ENCODE peak calls at places on chromosomes 16 and 17, in ten cellular contexts. One of them, this sample, is unnamed.

GRCh38 chr17:72338847-72339790 is 218.3 kb downstream of the SOX9 start:
- DNase-seq in upper lobe of left lung: no peak
- DNase-seq in HCT116: peak; percentile 91
- DNase-seq in suprapubic skin: no peak
- DNase-seq in GM23338: no peak
- DNase-seq in breast epithelium: no peak
- DNase-seq in spleen: no peak
- DNase-seq in esophagus muscularis mucosa: no peak
- DNase-seq in stomach: no peak
- DNase-seq in HepG2: peak; percentile 97
- DNase-seq in this sample: peak; percentile 79

GRCh38 chr16:87965417-87965816 is 14.2 kb downstream of the BANP start:
- DNase-seq in spleen: no peak
- DNase-seq in suprapubic skin: no peak
- DNase-seq in HCT116: no peak
- DNase-seq in breast epithelium: no peak
- DNase-seq in esophagus muscularis mucosa: no peak
- DNase-seq in HepG2: no peak
- DNase-seq in stomach: no peak
- DNase-seq in upper lobe of left lung: no peak
- DNase-seq in GM23338: peak; percentile 55
- DNase-seq in this sample: no peak

GRCh38 chr17:77373298-77374169 is 232.8 kb downstream of the SEC14L1 start:
- DNase-seq in breast epithelium: no peak
- DNase-seq in HCT116: no peak
- DNase-seq in HepG2: no peak
- DNase-seq in stomach: peak; percentile 44
- DNase-seq in esophagus muscularis mucosa: no peak
- DNase-seq in GM23338: peak; percentile 71
- DNase-seq in suprapubic skin: no peak
- DNase-seq in spleen: peak; percentile 88
- DNase-seq in upper lobe of left lung: peak; percentile 90
- DNase-seq in this sample: no peak

GRCh38 chr17:31197991-31198390 is 99.0 kb downstream of the OMG start:
- DNase-seq in esophagus muscularis mucosa: no peak
- DNase-seq in stomach: no peak
- DNase-seq in spleen: no peak
- DNase-seq in suprapubic skin: no peak
- DNase-seq in breast epithelium: no peak
- DNase-seq in GM23338: no peak
- DNase-seq in upper lobe of left lung: no peak
- DNase-seq in HepG2: no peak
- DNase-seq in HCT116: no peak
- DNase-seq in this sample: no peak

GRCh38 chr16:53865492-53865863 is 161.5 kb downstream of the FTO start:
- DNase-seq in spleen: no peak
- DNase-seq in breast epithelium: no peak
- DNase-seq in suprapubic skin: no peak
- DNase-seq in GM23338: peak; percentile 49
- DNase-seq in HepG2: no peak
- DNase-seq in esophagus muscularis mucosa: no peak
- DNase-seq in stomach: no peak
- DNase-seq in upper lobe of left lung: no peak
- DNase-seq in HCT116: peak; percentile 7
- DNase-seq in this sample: no peak

GRCh38 chr17:83132251-83133081 is 53.1 kb downstream of the METRNL start:
- DNase-seq in suprapubic skin: peak; percentile 63
- DNase-seq in spleen: peak; percentile 55
- DNase-seq in breast epithelium: no peak
- DNase-seq in HCT116: no peak
- DNase-seq in esophagus muscularis mucosa: no peak
- DNase-seq in HepG2: no peak
- DNase-seq in GM23338: no peak
- DNase-seq in stomach: no peak
- DNase-seq in upper lobe of left lung: no peak
- DNase-seq in this sample: no peak

GRCh38 chr17:1648582-1649115 is 1.0 kb downstream of the RILP start:
- DNase-seq in HepG2: peak; percentile 83
- DNase-seq in GM23338: peak; percentile 92
- DNase-seq in upper lobe of left lung: peak; percentile 98
- DNase-seq in stomach: peak; percentile 97
- DNase-seq in HCT116: peak; percentile 89
- DNase-seq in esophagus muscularis mucosa: peak; percentile 96
- DNase-seq in breast epithelium: peak; percentile 93
- DNase-seq in spleen: peak; percentile 100
- DNase-seq in suprapubic skin: peak; percentile 94
- DNase-seq in this sample: no peak

GRCh38 chr16:73154063-73154870 is 106.3 kb upstream of the ZFHX3 start:
- DNase-seq in spleen: peak; percentile 78
- DNase-seq in stomach: no peak
- DNase-seq in GM23338: no peak
- DNase-seq in breast epithelium: no peak
- DNase-seq in esophagus muscularis mucosa: no peak
- DNase-seq in suprapubic skin: no peak
- DNase-seq in HepG2: no peak
- DNase-seq in HCT116: no peak
- DNase-seq in upper lobe of left lung: no peak
- DNase-seq in this sample: no peak

GRCh38 chr16:74999208-74999682 is 421 bp downstream of the ZNRF1 start:
- DNase-seq in stomach: no peak
- DNase-seq in HCT116: no peak
- DNase-seq in upper lobe of left lung: peak; percentile 91
- DNase-seq in suprapubic skin: no peak
- DNase-seq in HepG2: no peak
- DNase-seq in esophagus muscularis mucosa: peak; percentile 82
- DNase-seq in breast epithelium: no peak
- DNase-seq in spleen: peak; percentile 85
- DNase-seq in GM23338: peak; percentile 36
- DNase-seq in this sample: no peak

GRCh38 chr17:37527249-37527851 is 37.7 kb downstream of the DUSP14 start:
- DNase-seq in HepG2: peak; percentile 63
- DNase-seq in upper lobe of left lung: no peak
- DNase-seq in stomach: no peak
- DNase-seq in suprapubic skin: no peak
- DNase-seq in breast epithelium: no peak
- DNase-seq in HCT116: peak; percentile 38
- DNase-seq in GM23338: peak; percentile 92
- DNase-seq in esophagus muscularis mucosa: no peak
- DNase-seq in spleen: no peak
- DNase-seq in this sample: peak; percentile 13

GRCh38 chr16:66612422-66612821 is 7.9 kb downstream of the CMTM3 start:
- DNase-seq in breast epithelium: no peak
- DNase-seq in esophagus muscularis mucosa: no peak
- DNase-seq in GM23338: no peak
- DNase-seq in upper lobe of left lung: no peak
- DNase-seq in HCT116: no peak
- DNase-seq in suprapubic skin: no peak
- DNase-seq in stomach: no peak
- DNase-seq in HepG2: no peak
- DNase-seq in spleen: peak; percentile 68
- DNase-seq in this sample: no peak

GRCh38 chr16:30977502-30977901 is 7.5 kb upstream of the HSD3B7 start:
- DNase-seq in upper lobe of left lung: peak; percentile 66
- DNase-seq in stomach: no peak
- DNase-seq in breast epithelium: no peak
- DNase-seq in esophagus muscularis mucosa: no peak
- DNase-seq in suprapubic skin: no peak
- DNase-seq in HepG2: no peak
- DNase-seq in spleen: no peak
- DNase-seq in HCT116: no peak
- DNase-seq in GM23338: peak; percentile 84
- DNase-seq in this sample: no peak

GRCh38 chr17:63841350-63842172 is 924 bp downstream of the SMARCD2 start:
- DNase-seq in esophagus muscularis mucosa: no peak
- DNase-seq in GM23338: peak; percentile 39
- DNase-seq in HepG2: peak; percentile 36
- DNase-seq in HCT116: no peak
- DNase-seq in upper lobe of left lung: peak; percentile 83
- DNase-seq in suprapubic skin: peak; percentile 87
- DNase-seq in breast epithelium: peak; percentile 60
- DNase-seq in spleen: peak; percentile 88
- DNase-seq in stomach: peak; percentile 60
- DNase-seq in this sample: no peak

GRCh38 chr16:2974319-2975056 is 5.3 kb downstream of the PAQR4 start:
- DNase-seq in spleen: no peak
- DNase-seq in HCT116: no peak
- DNase-seq in esophagus muscularis mucosa: no peak
- DNase-seq in stomach: no peak
- DNase-seq in breast epithelium: no peak
- DNase-seq in HepG2: no peak
- DNase-seq in suprapubic skin: no peak
- DNase-seq in upper lobe of left lung: peak; percentile 66
- DNase-seq in GM23338: no peak
- DNase-seq in this sample: no peak
- H3K4me1 ChIP-seq in spleen: peaks cover 26% of the 10 kb centered on the region
- H3K4me1 ChIP-seq in HCT116: peaks cover 11% of the 10 kb centered on the region
- H3K4me1 ChIP-seq in esophagus muscularis mucosa: peaks cover 13% of the 10 kb centered on the region
- H3K4me1 ChIP-seq in stomach: peaks cover 35% of the 10 kb centered on the region
- H3K4me1 ChIP-seq in breast epithelium: peaks cover 4% of the 10 kb centered on the region
- H3K4me1 ChIP-seq in HepG2: peaks cover 10% of the 10 kb centered on the region
- H3K4me1 ChIP-seq in suprapubic skin: peaks cover 17% of the 10 kb centered on the region
- H3K4me1 ChIP-seq in upper lobe of left lung: peaks cover 10% of the 10 kb centered on the region
- H3K4me1 ChIP-seq in GM23338: no peaks in the 10 kb centered on the region
- H3K4me1 ChIP-seq in this sample: peaks cover 59% of the 10 kb centered on the region

DNA sequence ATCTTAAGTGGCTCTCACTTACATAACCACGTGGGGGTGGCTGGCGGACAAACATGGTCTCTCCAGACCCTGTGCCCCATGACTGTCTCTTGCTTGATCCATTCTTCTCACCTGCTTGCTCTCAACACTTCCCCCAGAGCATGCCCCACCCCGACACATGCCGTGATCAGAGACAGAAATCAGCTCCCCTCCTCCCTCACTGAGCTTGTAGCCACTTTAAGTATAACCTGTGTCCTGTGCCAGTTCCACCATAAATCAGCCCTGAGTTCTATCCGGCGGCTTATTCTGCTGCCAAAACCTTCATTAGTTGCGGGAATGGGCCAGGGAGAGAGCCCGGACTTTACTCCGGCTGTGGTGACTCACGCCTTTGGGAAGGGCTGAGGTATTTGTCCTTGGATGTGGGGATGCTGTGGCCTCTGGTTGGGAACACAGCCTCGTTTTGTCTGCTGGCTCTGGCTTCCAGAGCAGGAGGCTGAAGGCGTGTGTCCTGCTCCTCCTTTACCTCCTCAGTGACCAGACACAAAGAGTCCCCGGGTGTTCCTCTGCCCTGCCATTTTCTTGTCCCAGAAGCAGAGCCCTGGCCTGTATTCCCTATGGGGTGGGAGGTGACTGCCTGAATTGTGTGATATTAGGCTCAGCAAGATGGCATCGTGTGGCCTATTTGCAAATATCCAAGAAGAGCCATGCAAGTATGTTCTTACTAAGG is 21.1 kb downstream of the ANKRD40 start:
- DNase-seq in GM23338: no peak
- DNase-seq in HepG2: peak; percentile 98
- DNase-seq in breast epithelium: no peak
- DNase-seq in esophagus muscularis mucosa: peak; percentile 93
- DNase-seq in spleen: no peak
- DNase-seq in stomach: peak; percentile 79
- DNase-seq in upper lobe of left lung: no peak
- DNase-seq in HCT116: peak; percentile 92
- DNase-seq in suprapubic skin: no peak
- DNase-seq in this sample: no peak
- TF ChIP-seq POLR2AphosphoS5 in GM23338: no peak
- TF ChIP-seq POLR2AphosphoS5 in HepG2: peak; percentile 95
- TF ChIP-seq POLR2AphosphoS5 in breast epithelium: peak; percentile 42
- TF ChIP-seq POLR2AphosphoS5 in esophagus muscularis mucosa: peak; percentile 54
- TF ChIP-seq POLR2AphosphoS5 in spleen: peak; percentile 57
- TF ChIP-seq POLR2AphosphoS5 in stomach: peak; percentile 52
- TF ChIP-seq POLR2AphosphoS5 in upper lobe of left lung: no peak
- TF ChIP-seq POLR2AphosphoS5 in HCT116: peak; percentile 48
- TF ChIP-seq POLR2AphosphoS5 in suprapubic skin: no peak
- TF ChIP-seq POLR2AphosphoS5 in this sample: no peak

GRCh38 chr16:5508371-5508770 is 410.8 kb upstream of the EEF2KMT start:
- DNase-seq in HepG2: no peak
- DNase-seq in breast epithelium: no peak
- DNase-seq in esophagus muscularis mucosa: no peak
- DNase-seq in HCT116: no peak
- DNase-seq in stomach: no peak
- DNase-seq in suprapubic skin: no peak
- DNase-seq in GM23338: no peak
- DNase-seq in spleen: no peak
- DNase-seq in upper lobe of left lung: no peak
- DNase-seq in this sample: no peak

GRCh38 chr16:5512037-5512436 is 414.4 kb upstream of the EEF2KMT start:
- DNase-seq in upper lobe of left lung: no peak
- DNase-seq in GM23338: no peak
- DNase-seq in esophagus muscularis mucosa: no peak
- DNase-seq in HCT116: no peak
- DNase-seq in spleen: no peak
- DNase-seq in breast epithelium: no peak
- DNase-seq in suprapubic skin: no peak
- DNase-seq in HepG2: no peak
- DNase-seq in stomach: no peak
- DNase-seq in this sample: no peak

GRCh38 chr16:5510819-5511370 is 413.3 kb upstream of the EEF2KMT start:
- DNase-seq in suprapubic skin: no peak
- DNase-seq in GM23338: no peak
- DNase-seq in stomach: no peak
- DNase-seq in HepG2: no peak
- DNase-seq in spleen: no peak
- DNase-seq in upper lobe of left lung: no peak
- DNase-seq in esophagus muscularis mucosa: no peak
- DNase-seq in breast epithelium: no peak
- DNase-seq in HCT116: no peak
- DNase-seq in this sample: no peak

GRCh38 chr16:5509794-5510193 is 412.2 kb upstream of the EEF2KMT start:
- DNase-seq in HepG2: no peak
- DNase-seq in upper lobe of left lung: no peak
- DNase-seq in breast epithelium: peak; percentile 58
- DNase-seq in suprapubic skin: no peak
- DNase-seq in HCT116: no peak
- DNase-seq in GM23338: no peak
- DNase-seq in spleen: no peak
- DNase-seq in esophagus muscularis mucosa: no peak
- DNase-seq in stomach: peak; percentile 63
- DNase-seq in this sample: no peak

DNA sequence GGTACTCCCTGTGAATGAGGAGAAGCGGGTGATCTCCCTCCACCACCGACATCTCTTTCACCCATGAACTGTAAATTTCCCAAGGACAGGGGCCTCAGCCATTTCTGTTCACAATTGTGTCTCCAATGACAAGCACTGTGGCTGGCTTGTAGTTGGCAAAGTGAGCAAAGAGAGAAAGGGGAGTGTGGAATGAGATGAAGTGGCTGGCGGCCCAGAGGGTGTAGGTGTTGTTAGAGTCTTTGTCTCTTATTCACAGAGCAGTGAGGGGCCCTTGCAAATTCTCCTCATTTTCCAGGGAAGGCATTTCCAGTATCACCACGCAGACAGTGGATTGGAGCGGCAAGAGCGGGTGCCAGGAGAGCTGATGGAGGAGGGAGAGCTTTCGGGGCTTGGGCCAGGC is 411.7 kb upstream of the EEF2KMT start:
- DNase-seq in stomach: no peak
- DNase-seq in GM23338: no peak
- DNase-seq in breast epithelium: no peak
- DNase-seq in HepG2: no peak
- DNase-seq in spleen: no peak
- DNase-seq in upper lobe of left lung: no peak
- DNase-seq in HCT116: no peak
- DNase-seq in esophagus muscularis mucosa: no peak
- DNase-seq in suprapubic skin: no peak
- DNase-seq in this sample: no peak
- H3K4me3 ChIP-seq in stomach: no peak overlapping the region
- H3K4me3 ChIP-seq in GM23338: no peak overlapping the region
- H3K4me3 ChIP-seq in breast epithelium: no peak overlapping the region
- H3K4me3 ChIP-seq in HepG2: no peak overlapping the region
- H3K4me3 ChIP-seq in spleen: no peak overlapping the region
- H3K4me3 ChIP-seq in upper lobe of left lung: no peak overlapping the region
- H3K4me3 ChIP-seq in HCT116: no peak overlapping the region
- H3K4me3 ChIP-seq in esophagus muscularis mucosa: no peak overlapping the region
- H3K4me3 ChIP-seq in suprapubic skin: no peak overlapping the region
- H3K4me3 ChIP-seq in this sample: no peak overlapping the region

GRCh38 chr17:41311111-41311510 is 2.0 kb upstream of the KRTAP16-1 start:
- DNase-seq in spleen: no peak
- DNase-seq in stomach: no peak
- DNase-seq in esophagus muscularis mucosa: no peak
- DNase-seq in HepG2: no peak
- DNase-seq in upper lobe of left lung: no peak
- DNase-seq in suprapubic skin: no peak
- DNase-seq in GM23338: no peak
- DNase-seq in breast epithelium: no peak
- DNase-seq in HCT116: no peak
- DNase-seq in this sample: no peak
- H3K4me1 ChIP-seq in spleen: peaks cover 27% of the 10 kb centered on the region
- H3K4me1 ChIP-seq in stomach: no peaks in the 10 kb centered on the region
- H3K4me1 ChIP-seq in esophagus muscularis mucosa: peaks cover 11% of the 10 kb centered on the region
- H3K4me1 ChIP-seq in HepG2: no peaks in the 10 kb centered on the region
- H3K4me1 ChIP-seq in upper lobe of left lung: peaks cover 4% of the 10 kb centered on the region
- H3K4me1 ChIP-seq in suprapubic skin: peaks cover 15% of the 10 kb centered on the region
- H3K4me1 ChIP-seq in GM23338: no peaks in the 10 kb centered on the region
- H3K4me1 ChIP-seq in breast epithelium: no peaks in the 10 kb centered on the region
- H3K4me1 ChIP-seq in HCT116: no peaks in the 10 kb centered on the region
- H3K4me1 ChIP-seq in this sample: no peaks in the 10 kb centered on the region

This sample was measured in Panc1.